ENCODE peak calls at places on chromosomes 11 and 22, in seven cellular contexts. One of them, this sample, is unnamed.

GRCh38 chr11:8624698-8625097 is 30.7 kb upstream of the STK33 start:
- DNase-seq in right lobe of liver: no peak
- DNase-seq in lower lobe of right lung: no peak
- DNase-seq in foreskin fibroblast: no peak
- DNase-seq in MCF 10A: no peak
- DNase-seq in body of pancreas: no peak
- DNase-seq in heart left ventricle: no peak
- DNase-seq in this sample: no peak

GRCh38 chr11:126115820-126116319 is 53.2 kb upstream of the CDON start:
- DNase-seq in heart left ventricle: peak; percentile 78
- DNase-seq in right lobe of liver: peak; percentile 74
- DNase-seq in foreskin fibroblast: peak; percentile 84
- DNase-seq in MCF 10A: peak; percentile 71
- DNase-seq in body of pancreas: peak; percentile 85
- DNase-seq in lower lobe of right lung: peak; percentile 85
- DNase-seq in this sample: no peak

GRCh38 chr11:68461284-68461861 is 821 bp downstream of the PPP6R3 start:
- DNase-seq in lower lobe of right lung: no peak
- DNase-seq in body of pancreas: peak; percentile 39
- DNase-seq in MCF 10A: peak; percentile 19
- DNase-seq in foreskin fibroblast: peak; percentile 44
- DNase-seq in heart left ventricle: no peak
- DNase-seq in right lobe of liver: no peak
- DNase-seq in this sample: no peak

GRCh38 chr11:83285771-83286528 is at the start of gene CCDC90B:
- DNase-seq in right lobe of liver: peak; percentile 95
- DNase-seq in heart left ventricle: peak; percentile 98
- DNase-seq in body of pancreas: peak; percentile 97
- DNase-seq in foreskin fibroblast: peak; percentile 99
- DNase-seq in MCF 10A: peak; percentile 97
- DNase-seq in lower lobe of right lung: peak; percentile 96
- DNase-seq in this sample: peak; percentile 86

GRCh38 chr11:57072640-57073039 is 83.9 kb downstream of the OR5AK2 start:
- DNase-seq in foreskin fibroblast: peak; percentile 95
- DNase-seq in body of pancreas: no peak
- DNase-seq in heart left ventricle: no peak
- DNase-seq in right lobe of liver: no peak
- DNase-seq in lower lobe of right lung: no peak
- DNase-seq in MCF 10A: peak; percentile 96
- DNase-seq in this sample: no peak

GRCh38 chr11:43691332-43691731 is 10.8 kb downstream of the HSD17B12 start:
- DNase-seq in lower lobe of right lung: no peak
- DNase-seq in foreskin fibroblast: no peak
- DNase-seq in heart left ventricle: no peak
- DNase-seq in right lobe of liver: no peak
- DNase-seq in body of pancreas: no peak
- DNase-seq in MCF 10A: no peak
- DNase-seq in this sample: no peak

GRCh38 chr22:17476838-17477237 is 86.5 kb upstream of the SLC25A18 start:
- DNase-seq in body of pancreas: no peak
- DNase-seq in heart left ventricle: no peak
- DNase-seq in foreskin fibroblast: no peak
- DNase-seq in right lobe of liver: no peak
- DNase-seq in MCF 10A: peak; percentile 36
- DNase-seq in lower lobe of right lung: no peak
- DNase-seq in this sample: no peak

GRCh38 chr11:57474017-57474750 is 13.9 kb downstream of the RTN4RL2 start:
- DNase-seq in foreskin fibroblast: peak; percentile 41
- DNase-seq in body of pancreas: no peak
- DNase-seq in heart left ventricle: no peak
- DNase-seq in lower lobe of right lung: no peak
- DNase-seq in MCF 10A: no peak
- DNase-seq in right lobe of liver: no peak
- DNase-seq in this sample: no peak

GRCh38 chr11:17604913-17605230 is 57.8 kb downstream of the OTOG start:
- DNase-seq in MCF 10A: no peak
- DNase-seq in heart left ventricle: no peak
- DNase-seq in lower lobe of right lung: no peak
- DNase-seq in foreskin fibroblast: no peak
- DNase-seq in body of pancreas: no peak
- DNase-seq in right lobe of liver: no peak
- DNase-seq in this sample: no peak

GRCh38 chr11:63939351-63939920 is 634 bp downstream of the NAA40 start:
- DNase-seq in heart left ventricle: peak; percentile 41
- DNase-seq in MCF 10A: peak; percentile 25
- DNase-seq in body of pancreas: peak; percentile 34
- DNase-seq in foreskin fibroblast: peak; percentile 49
- DNase-seq in right lobe of liver: no peak
- DNase-seq in lower lobe of right lung: no peak
- DNase-seq in this sample: peak; percentile 27

GRCh38 chr11:64241430-64242153 is 697 bp downstream of the FKBP2 start:
- DNase-seq in foreskin fibroblast: peak; percentile 100
- DNase-seq in heart left ventricle: peak; percentile 100
- DNase-seq in right lobe of liver: peak; percentile 100
- DNase-seq in MCF 10A: peak; percentile 98
- DNase-seq in lower lobe of right lung: peak; percentile 100
- DNase-seq in body of pancreas: peak; percentile 100
- DNase-seq in this sample: peak; percentile 98

GRCh38 chr11:66607126-66607834 is 9.2 kb upstream of the RBM14 start:
- DNase-seq in body of pancreas: peak; percentile 87
- DNase-seq in foreskin fibroblast: peak; percentile 70
- DNase-seq in heart left ventricle: peak; percentile 70
- DNase-seq in MCF 10A: peak; percentile 97
- DNase-seq in lower lobe of right lung: no peak
- DNase-seq in right lobe of liver: peak; percentile 88
- DNase-seq in this sample: no peak

GRCh38 chr11:111770581-111771134 is 4.5 kb upstream of the PPP2R1B start:
- DNase-seq in heart left ventricle: no peak
- DNase-seq in MCF 10A: no peak
- DNase-seq in lower lobe of right lung: no peak
- DNase-seq in right lobe of liver: no peak
- DNase-seq in foreskin fibroblast: no peak
- DNase-seq in body of pancreas: no peak
- DNase-seq in this sample: no peak

GRCh38 chr11:5280582-5281102 is 10.9 kb upstream of the HBE1 start:
- DNase-seq in right lobe of liver: peak; percentile 56
- DNase-seq in body of pancreas: peak; percentile 20
- DNase-seq in lower lobe of right lung: no peak
- DNase-seq in heart left ventricle: peak; percentile 63
- DNase-seq in MCF 10A: peak; percentile 97
- DNase-seq in foreskin fibroblast: peak; percentile 100
- DNase-seq in this sample: peak; percentile 51

GRCh38 chr11:64025205-64025604 is 10.5 kb upstream of the FLRT1 start:
- DNase-seq in foreskin fibroblast: no peak
- DNase-seq in MCF 10A: no peak
- DNase-seq in right lobe of liver: no peak
- DNase-seq in heart left ventricle: no peak
- DNase-seq in lower lobe of right lung: no peak
- DNase-seq in body of pancreas: no peak
- DNase-seq in this sample: no peak

GRCh38 chr22:37231406-37232139 is 12.5 kb downstream of the RAC2 start:
- DNase-seq in heart left ventricle: no peak
- DNase-seq in right lobe of liver: peak; percentile 16
- DNase-seq in foreskin fibroblast: no peak
- DNase-seq in lower lobe of right lung: peak; percentile 31
- DNase-seq in body of pancreas: no peak
- DNase-seq in MCF 10A: no peak
- DNase-seq in this sample: no peak

GRCh38 chr11:56841210-56841810 is 92.8 kb upstream of the OR9G4 start:
- DNase-seq in right lobe of liver: no peak
- DNase-seq in heart left ventricle: no peak
- DNase-seq in lower lobe of right lung: no peak
- DNase-seq in MCF 10A: peak; percentile 78
- DNase-seq in foreskin fibroblast: peak; percentile 67
- DNase-seq in body of pancreas: peak; percentile 59
- DNase-seq in this sample: peak; percentile 34

GRCh38 chr11:19116315-19116970 is 525 bp upstream of the ZDHHC13 start:
- DNase-seq in lower lobe of right lung: no peak
- DNase-seq in MCF 10A: no peak
- DNase-seq in heart left ventricle: no peak
- DNase-seq in body of pancreas: no peak
- DNase-seq in foreskin fibroblast: no peak
- DNase-seq in right lobe of liver: no peak
- DNase-seq in this sample: peak; percentile 34

DNA sequence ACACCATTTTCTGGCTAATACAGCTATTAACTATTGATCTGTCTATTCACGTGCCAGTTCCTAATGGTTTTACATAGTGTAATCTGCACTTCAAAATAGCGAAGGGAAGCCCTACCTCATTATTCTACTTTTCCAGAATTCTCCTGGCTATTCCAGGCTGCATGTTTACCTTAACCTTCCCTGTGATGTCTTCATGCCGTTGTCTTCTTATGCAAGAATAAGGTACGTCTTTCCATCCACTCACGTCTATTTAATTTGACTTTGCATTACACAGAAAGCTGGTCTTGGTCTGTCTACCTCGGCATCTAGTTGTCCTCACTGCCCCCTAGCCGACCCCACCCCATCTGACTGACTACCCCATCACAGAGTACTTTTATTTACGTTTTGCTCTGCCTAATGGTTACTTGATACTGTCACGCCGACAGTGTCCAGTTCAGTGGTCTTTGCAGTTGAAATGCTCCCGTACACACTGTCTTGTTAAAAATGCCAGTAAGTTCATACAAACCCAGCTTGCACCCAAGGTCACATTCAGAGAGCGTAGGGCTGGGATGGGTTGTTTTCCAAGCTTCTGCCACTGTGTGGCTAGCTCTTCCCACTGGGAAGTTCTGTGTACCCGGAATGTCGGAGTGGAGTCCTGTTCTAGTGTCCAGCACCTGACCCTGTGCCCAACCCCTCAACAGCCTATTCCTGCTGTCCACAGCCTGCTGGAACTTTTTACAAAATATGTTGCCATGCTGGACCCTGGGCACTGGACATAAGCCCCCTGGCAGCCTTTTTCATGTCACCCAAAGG is 15.0 kb downstream of the NEAT1 start:
- DNase-seq in MCF 10A: no peak
- DNase-seq in lower lobe of right lung: no peak
- DNase-seq in foreskin fibroblast: peak; percentile 17
- DNase-seq in heart left ventricle: no peak
- DNase-seq in right lobe of liver: peak; percentile 24
- DNase-seq in body of pancreas: no peak
- DNase-seq in this sample: no peak
- TF ChIP-seq CTCF in MCF 10A: no peak
- TF ChIP-seq CTCF in lower lobe of right lung: no peak
- TF ChIP-seq CTCF in foreskin fibroblast: no peak
- TF ChIP-seq CTCF in heart left ventricle: no peak
- TF ChIP-seq CTCF in right lobe of liver: no peak
- TF ChIP-seq CTCF in body of pancreas: no peak
- TF ChIP-seq CTCF in this sample: no peak

GRCh38 chr11:86274999-86275398 is 27.0 kb upstream of the HIKESHI start:
- DNase-seq in right lobe of liver: no peak
- DNase-seq in heart left ventricle: no peak
- DNase-seq in foreskin fibroblast: no peak
- DNase-seq in MCF 10A: no peak
- DNase-seq in body of pancreas: no peak
- DNase-seq in lower lobe of right lung: no peak
- DNase-seq in this sample: no peak

GRCh38 chr11:86278226-86278625 is 23.8 kb upstream of the HIKESHI start:
- DNase-seq in lower lobe of right lung: no peak
- DNase-seq in right lobe of liver: no peak
- DNase-seq in foreskin fibroblast: no peak
- DNase-seq in heart left ventricle: no peak
- DNase-seq in MCF 10A: no peak
- DNase-seq in body of pancreas: no peak
- DNase-seq in this sample: no peak

GRCh38 chr11:86277741-86278140 is 24.3 kb upstream of the HIKESHI start:
- DNase-seq in heart left ventricle: no peak
- DNase-seq in foreskin fibroblast: no peak
- DNase-seq in right lobe of liver: no peak
- DNase-seq in lower lobe of right lung: no peak
- DNase-seq in MCF 10A: no peak
- DNase-seq in body of pancreas: no peak
- DNase-seq in this sample: no peak

GRCh38 chr11:86275493-86276370 is 26.3 kb upstream of the HIKESHI start:
- DNase-seq in heart left ventricle: no peak
- DNase-seq in MCF 10A: no peak
- DNase-seq in body of pancreas: no peak
- DNase-seq in foreskin fibroblast: no peak
- DNase-seq in right lobe of liver: no peak
- DNase-seq in lower lobe of right lung: no peak
- DNase-seq in this sample: no peak

DNA sequence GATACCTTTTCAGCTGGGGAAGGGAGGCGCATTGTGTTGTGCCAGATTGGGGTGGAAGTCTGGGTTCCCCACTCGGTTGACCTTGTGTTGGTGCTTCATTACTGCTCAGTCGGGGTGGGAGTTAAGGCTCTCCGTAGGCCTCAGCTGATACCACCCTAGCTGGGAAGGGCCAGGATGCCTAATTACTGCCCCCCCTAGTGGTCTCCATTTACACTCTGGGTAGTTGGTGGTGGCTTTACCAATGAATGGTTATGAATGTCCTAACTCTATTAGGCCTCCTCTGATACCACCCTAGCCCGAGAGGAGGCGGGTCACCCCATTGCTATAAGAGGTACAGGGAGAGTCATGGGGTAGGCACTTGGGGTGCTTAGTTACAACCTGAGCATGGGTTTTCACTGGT is 27.5 kb upstream of the HIKESHI start:
- DNase-seq in foreskin fibroblast: no peak
- DNase-seq in body of pancreas: no peak
- DNase-seq in lower lobe of right lung: no peak
- DNase-seq in MCF 10A: peak; percentile 15
- DNase-seq in heart left ventricle: no peak
- DNase-seq in right lobe of liver: no peak
- DNase-seq in this sample: no peak
- TF ChIP-seq CTCF in foreskin fibroblast: no peak
- TF ChIP-seq CTCF in body of pancreas: no peak
- TF ChIP-seq CTCF in lower lobe of right lung: no peak
- TF ChIP-seq CTCF in MCF 10A: no peak
- TF ChIP-seq CTCF in heart left ventricle: no peak
- TF ChIP-seq CTCF in right lobe of liver: no peak
- TF ChIP-seq CTCF in this sample: no peak

DNA sequence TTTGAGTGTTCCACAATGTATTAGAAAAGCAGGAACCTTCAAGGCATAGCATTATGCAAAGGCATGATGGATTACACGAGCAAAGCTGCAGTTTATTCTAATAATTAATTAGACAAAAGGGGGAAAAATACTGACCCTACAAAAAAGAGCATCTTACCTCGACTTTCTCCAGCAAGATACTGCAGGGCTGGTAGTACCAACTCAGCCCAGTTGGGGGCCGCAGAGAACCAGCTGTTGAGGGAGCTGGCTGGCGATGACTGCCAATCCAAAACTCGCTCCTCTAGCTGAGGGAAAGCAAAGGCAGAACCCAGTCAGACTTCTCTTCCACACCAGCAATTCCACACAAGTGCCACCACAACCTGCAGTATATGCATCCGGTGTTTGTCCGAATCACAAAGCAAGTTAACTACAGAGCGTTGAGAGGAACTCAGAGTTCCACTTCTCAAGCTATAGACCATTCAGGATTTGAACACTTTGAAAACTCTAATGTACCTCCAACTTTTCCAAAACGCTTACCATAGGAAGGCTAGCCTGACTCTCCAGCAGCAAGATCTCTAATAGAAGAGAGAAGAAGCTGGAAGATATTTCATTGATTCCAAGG is 13.7 kb downstream of the NFRKB start:
- DNase-seq in foreskin fibroblast: peak; percentile 68
- DNase-seq in body of pancreas: peak; percentile 31
- DNase-seq in lower lobe of right lung: no peak
- DNase-seq in MCF 10A: peak; percentile 38
- DNase-seq in heart left ventricle: no peak
- DNase-seq in right lobe of liver: peak; percentile 46
- DNase-seq in this sample: peak; percentile 48
- TF ChIP-seq CTCF in foreskin fibroblast: peak; percentile 59
- TF ChIP-seq CTCF in body of pancreas: peak; percentile 22
- TF ChIP-seq CTCF in lower lobe of right lung: peak; percentile 39
- TF ChIP-seq CTCF in MCF 10A: peak; percentile 43
- TF ChIP-seq CTCF in heart left ventricle: no peak
- TF ChIP-seq CTCF in right lobe of liver: peak; percentile 38
- TF ChIP-seq CTCF in this sample: peak; percentile 37

GRCh38 chr22:40399661-40400060 is 29.3 kb downstream of the SGSM3 start:
- DNase-seq in heart left ventricle: no peak
- DNase-seq in right lobe of liver: no peak
- DNase-seq in foreskin fibroblast: no peak
- DNase-seq in lower lobe of right lung: peak; percentile 20
- DNase-seq in MCF 10A: no peak
- DNase-seq in body of pancreas: no peak
- DNase-seq in this sample: no peak
- TF ChIP-seq CTCF in heart left ventricle: no peak
- TF ChIP-seq CTCF in right lobe of liver: no peak
- TF ChIP-seq CTCF in foreskin fibroblast: no peak
- TF ChIP-seq CTCF in lower lobe of right lung: no peak
- TF ChIP-seq CTCF in MCF 10A: no peak
- TF ChIP-seq CTCF in body of pancreas: no peak
- TF ChIP-seq CTCF in this sample: no peak

This sample was measured in GM13977.